ENCODE peak calls at places on chromosomes 11 and 22, in six cellular contexts. I is upper lobe of left lung; C is prostate gland; W is CD8-positive, alpha-beta memory T cell; S is tibial artery; N is CD8-positive, alpha-beta T cell. R is an unnamed sample.

GRCh38 chr11:64018310-64018709 is 17.4 kb upstream of the FLRT1 start:
- DNase-seq in S (no peak), I (no peak), N (no peak), C (no peak), W (no peak), R (no peak)

GRCh38 chr11:78270993-78271392 is 82.3 kb downstream of the USP35 start:
- DNase-seq in W (no peak), N (no peak), C (no peak), I (no peak), S (no peak), R (no peak)

GRCh38 chr22:24810043-24810749 is 4.2 kb downstream of the SGSM1 start:
- DNase-seq in C (peak; percentile 62), W (no peak), S (peak; percentile 90), I (no peak), N (no peak), R (no peak)

GRCh38 chr11:104926771-104927470 is 28.7 kb upstream of the CASP12 start:
- DNase-seq in S (no peak), N (no peak), W (no peak), I (no peak), C (no peak), R (no peak)

GRCh38 chr11:115627666-115628460 is 123.6 kb upstream of the CADM1 start:
- DNase-seq in C (no peak), W (no peak), S (no peak), N (no peak), I (no peak), R (no peak)

GRCh38 chr11:14907411-14908213 is 15.6 kb upstream of the CYP2R1 start:
- DNase-seq in I (peak; percentile 87), C (peak; percentile 60), N (peak; percentile 90), W (peak; percentile 84), S (peak; percentile 80), R (peak; percentile 85)

GRCh38 chr11:125192194-125192593 is 27.6 kb downstream of the PKNOX2 start:
- DNase-seq in C (no peak), W (no peak), S (no peak), N (no peak), I (no peak), R (no peak)

GRCh38 chr22:37564111-37564711 is 3.9 kb downstream of the CDC42EP1 start:
- DNase-seq in W (no peak), I (no peak), N (no peak), C (no peak), S (no peak), R (no peak)

GRCh38 chr11:2982214-2982613 is 9.9 kb downstream of the NAP1L4 start:
- DNase-seq in W (no peak), C (no peak), I (no peak), N (no peak), S (no peak), R (no peak)

GRCh38 chr11:103398829-103399228 is 289.6 kb downstream of the DYNC2H1 start:
- DNase-seq in C (no peak), I (no peak), N (no peak), W (no peak), S (no peak), R (no peak)

GRCh38 chr22:28942801-28943500 is 59.6 kb downstream of the ZNRF3 start:
- DNase-seq in C (no peak), N (no peak), W (no peak), I (no peak), S (no peak), R (no peak)

GRCh38 chr11:1772270-1773130 is 8.8 kb upstream of the CTSD start:
- DNase-seq in S (peak; percentile 85), I (peak; percentile 90), W (peak; percentile 73), N (peak; percentile 45), C (no peak), R (peak; percentile 75)

GRCh38 chr11:77522215-77522614 is 48.3 kb upstream of the PAK1 start:
- DNase-seq in W (no peak), C (no peak), S (no peak), N (no peak), I (no peak), R (no peak)

GRCh38 chr11:790721-791564 is 1.1 kb upstream of the CEND1 start:
- DNase-seq in W (no peak), N (no peak), C (no peak), I (no peak), S (no peak), R (no peak)

GRCh38 chr22:38802671-38803121 is 8.8 kb upstream of the DNAL4 start:
- DNase-seq in W (no peak), C (peak; percentile 24), N (no peak), S (peak; percentile 88), I (peak; percentile 53), R (no peak)

GRCh38 chr11:128759597-128759996 is 65.7 kb downstream of the FLI1 start:
- DNase-seq in I (no peak), C (no peak), S (no peak), W (no peak), N (no peak), R (no peak)

GRCh38 chr11:107743161-107743560 is 31.3 kb upstream of the SLN start:
- DNase-seq in W (no peak), N (no peak), S (no peak), C (no peak), I (no peak), R (no peak)

GRCh38 chr11:46210133-46210636 is 67.3 kb upstream of the CREB3L1 start:
- DNase-seq in C (no peak), I (peak; percentile 38), N (no peak), S (no peak), W (no peak), R (no peak)

GRCh38 chr22:38429460-38430128 is 25.4 kb downstream of the KCNJ4 start:
- DNase-seq in N (no peak), S (no peak), I (no peak), W (no peak), C (no peak), R (no peak)

DNA sequence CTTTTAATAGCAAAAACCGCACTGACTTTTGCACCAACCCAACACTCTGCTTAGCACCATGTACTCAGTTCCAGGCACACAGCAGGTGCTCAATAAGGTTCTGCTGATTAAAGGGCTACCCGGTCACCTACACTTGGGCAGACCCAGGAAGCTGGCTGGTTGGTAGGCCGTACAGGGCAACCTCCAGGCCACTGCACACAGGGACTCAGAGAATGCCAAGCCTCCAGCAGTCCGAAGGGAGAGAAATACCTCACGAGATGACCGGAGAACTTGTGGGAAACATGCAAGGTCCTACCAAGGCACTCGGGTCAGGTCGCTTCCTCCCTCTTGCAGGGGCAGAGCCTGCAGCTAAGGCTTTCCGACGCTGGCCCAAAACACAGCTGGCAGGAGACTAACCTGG is 109.2 kb downstream of the MICAL3 start:
- DNase-seq in S (no peak), C (no peak), N (no peak), W (no peak), I (no peak), R (no peak)
- H3K4me1 ChIP-seq in S (peaks cover 70% of the 10 kb centered on the region), C (peaks cover 19% of the 10 kb centered on the region), N (no peaks in the 10 kb centered on the region), W (peaks cover 6% of the 10 kb centered on the region), I (peaks cover 22% of the 10 kb centered on the region), R (peaks cover 29% of the 10 kb centered on the region)

GRCh38 chr11:100738701-100739100 is 51.6 kb downstream of the ARHGAP42 start:
- DNase-seq in N (no peak), C (no peak), S (no peak), W (no peak), I (no peak), R (no peak)

GRCh38 chr11:100735949-100736675 is 49.0 kb downstream of the ARHGAP42 start:
- DNase-seq in W (no peak), I (no peak), N (no peak), C (no peak), S (no peak), R (no peak)

GRCh38 chr11:100740440-100740839 is 53.4 kb downstream of the ARHGAP42 start:
- DNase-seq in S (no peak), N (no peak), C (no peak), W (no peak), I (no peak), R (no peak)

GRCh38 chr11:100741866-100742625 is 55.0 kb downstream of the ARHGAP42 start:
- DNase-seq in S (no peak), I (no peak), N (no peak), C (no peak), W (no peak), R (no peak)

DNA sequence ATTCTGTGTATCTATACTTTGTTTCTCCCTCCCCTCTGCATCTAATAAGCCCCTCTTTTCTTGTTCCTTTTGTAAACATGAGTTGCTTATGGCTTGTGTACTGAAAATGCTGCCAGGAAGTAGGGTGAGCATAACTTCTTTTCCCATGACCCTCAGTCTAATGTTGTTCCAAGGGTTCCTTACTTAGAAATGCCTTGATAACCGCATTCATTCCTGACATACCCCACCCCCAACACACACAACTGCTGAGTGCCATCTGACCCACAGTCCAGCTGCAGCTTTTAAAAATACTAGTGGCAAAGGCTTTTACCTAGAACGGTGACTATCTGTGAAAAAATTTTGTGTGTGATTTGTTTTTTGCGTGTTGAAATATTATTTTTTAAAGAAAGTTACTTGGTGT is 52.5 kb downstream of the ARHGAP42 start:
- DNase-seq in C (no peak), W (no peak), I (peak; percentile 53), N (no peak), S (no peak), R (no peak)
- H3K27ac ChIP-seq in C (no peak overlapping the region), W (no peak overlapping the region), I (peak overlapping the region; percentile 35), N (no peak overlapping the region), S (peak overlapping the region; percentile 48), R (no peak overlapping the region)

GRCh38 chr11:73048446-73048845 is 93.7 kb downstream of the FCHSD2 start:
- DNase-seq in W (no peak), S (no peak), N (no peak), I (no peak), C (no peak), R (no peak)
- H3K4me1 ChIP-seq in W (peaks cover 13% of the 10 kb centered on the region), S (peaks cover 38% of the 10 kb centered on the region), N (peaks cover 13% of the 10 kb centered on the region), I (peaks cover 19% of the 10 kb centered on the region), C (no peaks in the 10 kb centered on the region), R (no peaks in the 10 kb centered on the region)

GRCh38 chr11:60121259-60121658 is 32.8 kb downstream of the MS4A2 start:
- DNase-seq in N (no peak), C (no peak), S (no peak), I (no peak), W (no peak), R (no peak)
- H3K27ac ChIP-seq in N (no peak overlapping the region), C (no peak overlapping the region), S (no peak overlapping the region), I (no peak overlapping the region), W (no peak overlapping the region), R (no peak overlapping the region)

GRCh38 chr11:65558002-65558784 is at the start of gene LTBP3:
- DNase-seq in W (peak; percentile 63), C (peak; percentile 70), S (peak; percentile 96), N (peak; percentile 44), I (peak; percentile 74), R (peak; percentile 83)
- H3K4me1 ChIP-seq in W (peaks cover 59% of the 10 kb centered on the region), C (peaks cover 13% of the 10 kb centered on the region), S (peaks cover 73% of the 10 kb centered on the region), N (peaks cover 61% of the 10 kb centered on the region), I (peaks cover 74% of the 10 kb centered on the region), R (peaks cover 78% of the 10 kb centered on the region)

DNA sequence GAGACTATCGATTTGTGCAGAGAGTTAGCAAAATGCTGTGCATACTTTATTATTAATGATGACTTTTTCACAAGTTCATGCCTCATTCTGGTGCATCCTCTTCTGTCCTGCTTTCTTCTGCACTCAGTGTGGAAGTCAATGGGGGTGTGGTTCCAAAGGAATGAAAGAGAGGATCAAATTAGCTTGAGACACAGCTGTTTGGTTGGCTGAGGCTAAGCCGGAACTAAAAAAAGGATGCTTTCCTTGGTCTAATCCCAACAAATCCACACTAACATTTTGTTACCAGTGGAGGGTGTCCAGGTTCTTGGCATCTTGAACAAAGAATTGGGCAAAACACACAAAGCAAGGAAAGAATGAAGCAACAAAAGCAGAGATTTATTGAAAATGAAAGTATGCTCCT is 278.5 kb upstream of the PLET1 start:
- DNase-seq in C (no peak), W (no peak), I (no peak), S (no peak), N (no peak), R (no peak)
- H3K27ac ChIP-seq in C (no peak overlapping the region), W (no peak overlapping the region), I (no peak overlapping the region), S (no peak overlapping the region), N (no peak overlapping the region), R (no peak overlapping the region)